ENCODE peak calls at places on chromosome 2, in five cellular contexts. J is stomach, R is Panc1, I is breast epithelium, S is GM23338. T is an unnamed sample.

GRCh38 chr2:64582774-64583340 is 58.7 kb downstream of the AFTPH start:
- DNase-seq in J (no peak), R (no peak), I (no peak), S (no peak), T (no peak)

GRCh38 chr2:160362521-160362920 is 131.1 kb downstream of the RBMS1 start:
- DNase-seq in J (no peak), R (no peak), I (no peak), S (no peak), T (no peak)

GRCh38 chr2:218216336-218216673 is 684 bp upstream of the ARPC2 start:
- DNase-seq in J (no peak), R (no peak), I (no peak), S (peak), T (no peak)

GRCh38 chr2:33130544-33130943 is 183.8 kb downstream of the LTBP1 start:
- DNase-seq in J (no peak), R (no peak), I (no peak), S (no peak), T (no peak)

GRCh38 chr2:218421027-218421426 is 2.1 kb downstream of the VIL1 start:
- DNase-seq in J (no peak), R (no peak), I (no peak), S (no peak), T (no peak)

GRCh38 chr2:235669983-235670962 is 176.4 kb downstream of the AGAP1 start:
- DNase-seq in J (peak), R (no peak), I (peak), S (peak), T (no peak)

GRCh38 chr2:47512581-47513083 is 109.7 kb downstream of the MSH2 start:
- DNase-seq in J (no peak), R (no peak), I (no peak), S (peak), T (no peak)

GRCh38 chr2:46650556-46651001 is 171.2 kb downstream of the TMEM247 start:
- DNase-seq in J (peak), R (peak), I (no peak), S (peak), T (no peak)

GRCh38 chr2:121363632-121364420 is 78.8 kb upstream of the TFCP2L1 start:
- DNase-seq in J (no peak), R (peak), I (no peak), S (no peak), T (peak)

GRCh38 chr2:121650554-121650930 is 1.3 kb upstream of the CLASP1 start:
- DNase-seq in J (no peak), R (no peak), I (no peak), S (peak), T (peak)

GRCh38 chr2:101991731-101992145 is at the start of gene IL1R2:
- DNase-seq in J (peak), R (no peak), I (no peak), S (no peak), T (no peak)

GRCh38 chr2:3805120-3805519 is 101.7 kb downstream of the DCDC2C start:
- DNase-seq in J (no peak), R (no peak), I (no peak), S (peak), T (no peak)

GRCh38 chr2:38610851-38611801 is 8.4 kb upstream of the HNRNPLL start:
- DNase-seq in J (no peak), R (no peak), I (no peak), S (no peak), T (no peak)

GRCh38 chr2:42368817-42369550 is 8.0 kb upstream of the COX7A2L start:
- DNase-seq in J (no peak), R (no peak), I (peak), S (no peak), T (no peak)

GRCh38 chr2:9481257-9481922 is 7.0 kb downstream of the IAH1 start:
- DNase-seq in J (no peak), R (no peak), I (no peak), S (no peak), T (no peak)

GRCh38 chr2:3122525-3122924 is 255.1 kb downstream of the EIPR1 start:
- DNase-seq in J (no peak), R (no peak), I (no peak), S (no peak), T (no peak)

GRCh38 chr2:33180915-33181314 is 234.2 kb downstream of the LTBP1 start:
- DNase-seq in J (no peak), R (no peak), I (no peak), S (no peak), T (no peak)

GRCh38 chr2:212811036-212811805 is 272.6 kb upstream of the ERBB4 start:
- DNase-seq in J (no peak), R (no peak), I (no peak), S (no peak), T (no peak)

GRCh38 chr2:239269959-239270358 is 130.9 kb downstream of the HDAC4 start:
- DNase-seq in J (peak), R (no peak), I (no peak), S (no peak), T (no peak)

GRCh38 chr2:207286106-207286505 is 120.4 kb upstream of the KLF7 start:
- DNase-seq in J (no peak), R (no peak), I (no peak), S (no peak), T (no peak)

GRCh38 chr2:24816404-24816803 is 23.2 kb downstream of the CENPO start:
- DNase-seq in J (no peak), R (no peak), I (no peak), S (no peak), T (no peak)

GRCh38 chr2:146615778-146616177 is 1229.1 kb upstream of the ACVR2A start:
- DNase-seq in J (no peak), R (no peak), I (no peak), S (no peak), T (no peak)

GRCh38 chr2:64792995-64793639 is 139.4 kb upstream of the SERTAD2 start:
- DNase-seq in J (no peak), R (no peak), I (no peak), S (no peak), T (no peak)

GRCh38 chr2:136131484-136131960 is 13.6 kb upstream of the CXCR4 start:
- DNase-seq in J (no peak), R (no peak), I (no peak), S (no peak), T (no peak)

GRCh38 chr2:10448208-10448645 is at the start of gene ODC1:
- DNase-seq in J (peak), R (no peak), I (peak), S (peak), T (no peak)

GRCh38 chr2:80153768-80154167 is 150.8 kb downstream of the LRRTM1 start:
- DNase-seq in J (no peak), R (no peak), I (no peak), S (no peak), T (no peak)

GRCh38 chr2:95389256-95390119 is 13.0 kb upstream of the FAHD2A start:
- DNase-seq in J (peak), R (peak), I (peak), S (peak), T (no peak)

GRCh38 chr2:119741868-119742267 is 17.9 kb upstream of the PTPN4 start:
- DNase-seq in J (no peak), R (no peak), I (no peak), S (no peak), T (no peak)

GRCh38 chr2:57429821-57430220 is 616.8 kb upstream of the VRK2 start:
- DNase-seq in J (no peak), R (no peak), I (no peak), S (no peak), T (no peak)

GRCh38 chr2:206832886-206833285 is 67.5 kb downstream of the FASTKD2 start:
- DNase-seq in J (no peak), R (no peak), I (no peak), S (no peak), T (no peak)

GRCh38 chr2:60512641-60513040 is 40.8 kb downstream of the BCL11A start:
- DNase-seq in J (no peak), R (no peak), I (no peak), S (no peak), T (no peak)

GRCh38 chr2:23456881-23457760 is 72.1 kb downstream of the KLHL29 start:
- DNase-seq in J (no peak), R (peak), I (no peak), S (no peak), T (no peak)

GRCh38 chr2:186429095-186429494 is 57.0 kb upstream of the ZC3H15 start:
- DNase-seq in J (no peak), R (no peak), I (no peak), S (no peak), T (no peak)

GRCh38 chr2:234463626-234464290 is 33.1 kb downstream of the ARL4C start:
- DNase-seq in J (peak), R (peak), I (no peak), S (no peak), T (no peak)

GRCh38 chr2:129193961-129194360 is 785.5 kb upstream of the RAB6C start:
- DNase-seq in J (no peak), R (no peak), I (no peak), S (peak), T (no peak)

GRCh38 chr2:236738030-236738429 is 168.4 kb downstream of the ACKR3 start:
- DNase-seq in J (no peak), R (no peak), I (no peak), S (no peak), T (peak)

GRCh38 chr2:19541884-19542283 is 183.5 kb upstream of the OSR1 start:
- DNase-seq in J (no peak), R (no peak), I (no peak), S (peak), T (no peak)

GRCh38 chr2:19542796-19543195 is 184.4 kb upstream of the OSR1 start:
- DNase-seq in J (no peak), R (no peak), I (no peak), S (no peak), T (no peak)

GRCh38 chr2:19543271-19544019 is 185.0 kb upstream of the OSR1 start:
- DNase-seq in J (no peak), R (no peak), I (no peak), S (no peak), T (no peak)

GRCh38 chr2:19538411-19538963 is 180.1 kb upstream of the OSR1 start:
- DNase-seq in J (peak), R (peak), I (no peak), S (no peak), T (no peak)

DNA sequence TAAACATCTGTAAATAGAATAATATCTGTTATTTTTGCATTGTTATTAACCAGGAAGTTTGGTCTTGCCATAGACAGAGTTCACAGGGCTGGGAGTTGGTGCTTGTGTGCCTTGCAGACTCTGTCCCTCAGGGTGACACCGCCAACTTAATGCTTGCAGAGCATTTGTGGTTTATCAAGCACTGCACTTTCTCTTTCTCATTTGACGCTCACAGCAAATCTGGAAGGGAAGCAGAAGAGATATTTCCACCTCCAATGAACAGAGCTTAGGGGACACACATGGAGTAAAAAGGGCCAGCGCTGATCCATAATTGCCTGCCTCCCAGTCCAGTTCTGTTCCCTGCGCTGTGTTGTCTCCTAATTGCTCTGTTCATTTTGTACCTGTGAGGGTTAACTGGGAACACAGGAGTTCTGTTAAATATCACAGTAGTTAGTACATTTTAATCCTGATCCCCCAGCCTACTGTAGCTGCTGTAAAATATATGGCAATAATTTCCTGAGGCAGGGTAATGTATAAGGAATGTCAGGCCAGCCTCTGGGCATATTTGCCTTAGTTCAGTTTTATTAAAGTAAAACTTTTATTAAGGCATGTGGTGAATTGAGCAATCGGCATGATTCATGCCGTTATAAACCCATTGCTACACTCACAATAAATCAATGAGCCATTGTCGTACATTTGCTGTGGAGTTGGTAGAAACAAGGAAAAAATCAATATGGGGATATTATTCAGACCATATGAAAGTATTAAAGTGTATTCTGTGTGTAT is 182.5 kb upstream of the OSR1 start:
- DNase-seq in J (no peak), R (no peak), I (no peak), S (no peak), T (no peak)
- TF ChIP-seq POLR2AphosphoS5 in J (peak), R (no peak), I (peak), S (no peak), T (no peak)

GRCh38 chr2:68057658-68058396 is 5.0 kb downstream of the C1D start:
- DNase-seq in J (no peak), R (no peak), I (no peak), S (peak), T (no peak)
- TF ChIP-seq CTCF in J (no peak), R (no peak), I (no peak), S (no peak), T (no peak)

GRCh38 chr2:84970266-84970955 is 550 bp upstream of the KCMF1 start:
- DNase-seq in J (peak), R (no peak), I (peak), S (peak), T (no peak)

GRCh38 chr2:84969511-84970265 is 1.3 kb upstream of the KCMF1 start:
- DNase-seq in J (no peak), R (no peak), I (no peak), S (no peak), T (no peak)

GRCh38 chr2:84970956-84971798 is at the start of gene KCMF1:
- DNase-seq in J (peak), R (no peak), I (peak), S (peak), T (no peak)

GRCh38 chr2:84971799-84972790 is 1.1 kb downstream of the KCMF1 start:
- DNase-seq in J (peak), R (no peak), I (peak), S (peak), T (no peak)
- TF ChIP-seq POLR2AphosphoS5 in J (no peak), R (no peak), I (no peak), S (no peak), T (no peak)

GRCh38 chr2:230922951-230923717 is 1.9 kb downstream of the GPR55 start:
- DNase-seq in J (peak), R (no peak), I (no peak), S (no peak), T (no peak)

GRCh38 chr2:230925443-230925878 is 419 bp upstream of the GPR55 start:
- DNase-seq in J (peak), R (no peak), I (peak), S (no peak), T (no peak)

GRCh38 chr2:230924092-230924469 is 961 bp downstream of the GPR55 start:
- DNase-seq in J (no peak), R (no peak), I (no peak), S (no peak), T (no peak)

GRCh38 chr2:230925879-230926765 is 1.1 kb upstream of the GPR55 start:
- DNase-seq in J (peak), R (no peak), I (no peak), S (no peak), T (no peak)

GRCh38 chr2:230924470-230925341 is at the start of gene GPR55:
- DNase-seq in J (peak), R (no peak), I (peak), S (peak), T (no peak)
- TF ChIP-seq CTCF in J (no peak), R (no peak), I (no peak), S (peak), T (no peak)

DNA sequence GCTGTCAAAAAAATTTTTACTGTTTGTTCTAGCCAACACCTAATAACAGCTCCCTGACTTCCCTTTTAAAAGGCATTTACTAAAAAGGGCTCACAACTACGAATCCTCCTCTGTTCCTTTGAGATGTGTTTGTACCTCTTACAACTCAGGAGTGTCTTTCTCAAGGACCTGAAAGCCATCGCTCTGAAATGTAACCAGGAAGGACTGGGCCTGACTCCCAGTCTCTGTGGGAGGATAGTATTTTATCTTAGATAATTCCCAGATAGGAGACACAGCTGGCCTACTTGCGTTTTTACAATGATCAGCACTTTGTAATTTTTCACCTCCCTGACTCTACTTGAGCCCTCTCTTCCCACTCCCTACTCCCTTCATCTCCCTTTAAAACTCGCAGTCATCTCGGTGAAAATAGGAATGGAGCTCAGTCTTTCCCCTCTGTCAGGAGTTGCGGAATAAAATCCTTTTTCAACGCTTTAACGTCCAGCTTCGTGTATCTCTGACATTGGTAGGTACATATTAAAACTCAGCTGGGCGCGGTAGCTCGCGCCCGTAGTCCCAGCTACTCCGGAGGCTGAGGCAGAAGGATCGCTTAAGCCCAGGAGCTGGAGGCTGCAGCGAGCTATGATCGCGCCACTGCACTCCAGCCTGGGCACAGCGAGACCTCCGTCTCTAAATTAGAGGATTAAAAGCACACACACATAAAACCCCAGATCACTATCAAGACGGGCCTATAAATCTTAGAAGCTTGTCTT is 1.1 kb downstream of the KRCC1 start:
- DNase-seq in J (no peak), R (no peak), I (no peak), S (no peak), T (no peak)
- TF ChIP-seq POLR2AphosphoS5 in J (no peak), R (no peak), I (no peak), S (no peak), T (no peak)

GRCh38 chr2:168323456-168324058 is 76.2 kb upstream of the STK39 start:
- DNase-seq in J (no peak), R (no peak), I (no peak), S (peak), T (no peak)

GRCh38 chr2:168326578-168326977 is 79.2 kb upstream of the STK39 start:
- DNase-seq in J (no peak), R (no peak), I (no peak), S (no peak), T (no peak)

GRCh38 chr2:168327328-168327727 is 79.9 kb upstream of the STK39 start:
- DNase-seq in J (no peak), R (no peak), I (no peak), S (no peak), T (no peak)

GRCh38 chr2:168330624-168331423 is 83.4 kb upstream of the STK39 start:
- DNase-seq in J (no peak), R (no peak), I (no peak), S (no peak), T (no peak)

GRCh38 chr2:168328421-168328820 is 81.0 kb upstream of the STK39 start:
- DNase-seq in J (no peak), R (no peak), I (no peak), S (peak), T (no peak)
- TF ChIP-seq CTCF in J (no peak), R (no peak), I (no peak), S (peak), T (no peak)

GRCh38 chr2:73904952-73905351 is 12.1 kb downstream of the ACTG2 start:
- DNase-seq in J (no peak), R (no peak), I (no peak), S (no peak), T (no peak)
- TF ChIP-seq POLR2AphosphoS5 in J (no peak), R (no peak), I (no peak), S (no peak), T (no peak)

GRCh38 chr2:216287251-216287650 is 85.0 kb downstream of the MARCHF4 start:
- DNase-seq in J (no peak), R (no peak), I (no peak), S (no peak), T (no peak)
- TF ChIP-seq CTCF in J (no peak), R (no peak), I (no peak), S (no peak), T (no peak)